ENCODE peak calls at places on chromosome 21, in five cellular contexts. X is HS-27A, J is HEK293T, F is Caco-2, K is thoracic aorta. V is an unnamed sample.

GRCh38 chr21:41564871-41565281 is 56.9 kb upstream of the TMPRSS2 start:
- DNase-seq in J (no peak), K (no peak), X (no peak), F (no peak), V (peak)

GRCh38 chr21:39055167-39055767 is 128.0 kb downstream of the PSMG1 start:
- DNase-seq in X (no peak), J (no peak), K (no peak), F (no peak), V (no peak)

GRCh38 chr21:26707241-26707640 is 134.2 kb upstream of the CYYR1 start:
- DNase-seq in F (no peak), J (no peak), K (no peak), X (no peak), V (no peak)

GRCh38 chr21:41970099-41970391 is 16.2 kb upstream of the C2CD2 start:
- DNase-seq in X (no peak), F (no peak), J (no peak), K (no peak), V (no peak)

GRCh38 chr21:35988396-35989140 is 71.8 kb downstream of the SETD4 start:
- DNase-seq in J (no peak), K (no peak), F (no peak), X (no peak), V (no peak)

GRCh38 chr21:17921579-17922530 is 102.7 kb upstream of the C21orf91 start:
- DNase-seq in X (peak), K (no peak), F (no peak), J (no peak), V (no peak)

GRCh38 chr21:14982336-14982735 is 82.5 kb downstream of the NRIP1 start:
- DNase-seq in J (no peak), F (no peak), K (no peak), X (no peak), V (no peak)

GRCh38 chr21:16330340-16331319 is 600.8 kb downstream of the USP25 start:
- DNase-seq in F (no peak), J (peak), K (no peak), X (peak), V (peak)

GRCh38 chr21:42269382-42269781 is 45.8 kb downstream of the TFF3 start:
- DNase-seq in K (no peak), X (no peak), F (no peak), J (no peak), V (no peak)

GRCh38 chr21:15224346-15225086 is 159.7 kb upstream of the NRIP1 start:
- DNase-seq in K (no peak), J (no peak), X (no peak), F (no peak), V (no peak)

GRCh38 chr21:45130324-45130774 is 56.0 kb downstream of the ADARB1 start:
- DNase-seq in J (no peak), F (no peak), K (no peak), X (peak), V (no peak)

GRCh38 chr21:14273736-14274538 is 58.0 kb downstream of the RBM11 start:
- DNase-seq in K (no peak), J (no peak), X (no peak), F (no peak), V (no peak)

GRCh38 chr21:27476696-27477095 is 509.8 kb upstream of the ADAMTS5 start:
- DNase-seq in F (no peak), K (no peak), J (no peak), X (no peak), V (no peak)

GRCh38 chr21:25188639-25189038 is 418.6 kb downstream of the MRPL39 start:
- DNase-seq in J (no peak), X (no peak), F (no peak), K (no peak), V (no peak)

GRCh38 chr21:28336299-28336698 is 656.4 kb downstream of the LTN1 start:
- DNase-seq in K (no peak), J (no peak), X (peak), F (no peak), V (peak)

GRCh38 chr21:35904995-35905972 is 155.0 kb downstream of the SETD4 start:
- DNase-seq in X (no peak), J (no peak), F (no peak), K (no peak), V (no peak)

GRCh38 chr21:32411366-32412161 is 942 bp upstream of the EVA1C start:
- DNase-seq in K (peak), X (no peak), J (no peak), F (no peak), V (no peak)

GRCh38 chr21:25801217-25802015 is 66.6 kb downstream of the GABPA start:
- DNase-seq in J (peak), F (peak), X (peak), K (peak), V (peak)

GRCh38 chr21:44510508-44511218 is 29.3 kb downstream of the KRTAP10-1 start:
- DNase-seq in J (peak), K (no peak), F (peak), X (no peak), V (peak)

GRCh38 chr21:29470397-29470796 is 171.7 kb downstream of the BACH1 start:
- DNase-seq in J (no peak), X (no peak), K (no peak), F (no peak), V (peak)

GRCh38 chr21:38159355-38159754 is 97.4 kb upstream of the KCNJ15 start:
- DNase-seq in F (peak), X (no peak), K (peak), J (peak), V (peak)

GRCh38 chr21:41207401-41208388 is 39.7 kb downstream of the BACE2 start:
- DNase-seq in F (no peak), K (peak), X (no peak), J (no peak), V (peak)

GRCh38 chr21:37087188-37087587 is 14.1 kb downstream of the TTC3 start:
- DNase-seq in K (no peak), F (no peak), J (peak), X (no peak), V (no peak)

GRCh38 chr21:44929799-44930542 is 9.3 kb upstream of the ITGB2 start:
- DNase-seq in F (no peak), X (no peak), K (no peak), J (no peak), V (no peak)

GRCh38 chr21:32861871-32862270 is 90.3 kb upstream of the PAXBP1 start:
- DNase-seq in K (no peak), F (no peak), X (no peak), J (no peak), V (no peak)

GRCh38 chr21:33013618-33014017 is 12.1 kb upstream of the OLIG2 start:
- DNase-seq in J (no peak), X (no peak), F (no peak), K (no peak), V (no peak)

GRCh38 chr21:44761011-44761729 is 40.5 kb downstream of the UBE2G2 start:
- DNase-seq in K (no peak), F (no peak), X (no peak), J (peak), V (peak)

GRCh38 chr21:26127918-26128317 is 42.7 kb downstream of the APP start:
- DNase-seq in J (no peak), X (no peak), K (no peak), F (no peak), V (no peak)

GRCh38 chr21:43280949-43281633 is 112.3 kb downstream of the CRYAA start:
- DNase-seq in F (no peak), X (no peak), J (no peak), K (no peak), V (no peak)

GRCh38 chr21:45830221-45830640 is 151.3 kb upstream of the COL6A1 start:
- DNase-seq in F (no peak), X (no peak), K (no peak), J (no peak), V (no peak)

GRCh38 chr21:46124926-46125845 is 27.3 kb downstream of the COL6A2 start:
- DNase-seq in J (no peak), X (no peak), F (peak), K (no peak), V (no peak)

GRCh38 chr21:45545691-45546531 is 3.7 kb upstream of the SLC19A1 start:
- DNase-seq in J (no peak), K (no peak), X (no peak), F (no peak), V (no peak)

GRCh38 chr21:39388038-39388810 is 39.3 kb upstream of the HMGN1 start:
- DNase-seq in J (peak), K (peak), X (peak), F (peak), V (peak)

GRCh38 chr21:42607525-42608102 is 45.8 kb upstream of the PDE9A start:
- DNase-seq in F (peak), K (no peak), X (no peak), J (no peak), V (no peak)

GRCh38 chr21:32624726-32625125 is 12.5 kb upstream of the CFAP298 start:
- DNase-seq in K (no peak), X (no peak), F (no peak), J (no peak), V (no peak)

GRCh38 chr21:35509004-35509704 is 460.1 kb upstream of the RUNX1 start:
- DNase-seq in J (no peak), K (no peak), X (no peak), F (no peak), V (no peak)

GRCh38 chr21:42853621-42854020 is 25.7 kb downstream of the WDR4 start:
- DNase-seq in X (no peak), F (no peak), K (no peak), J (no peak), V (no peak)

V was measured in HepG2.